ENCODE peak calls at places on chromosomes 12 and 14, in five cellular contexts. T is NB4, F is fibroblast of lung, V is HL-60, S is foreskin fibroblast. Q is an unnamed sample.

GRCh38 chr12:48454675-48455074 is 17.7 kb upstream of the ANP32D start:
- DNase-seq in T (peak), F (peak), V (peak), S (no peak), Q (no peak)

GRCh38 chr14:53002576-53002975 is 51.7 kb upstream of the FERMT2 start:
- DNase-seq in T (peak), F (no peak), V (no peak), S (no peak), Q (no peak)

GRCh38 chr12:62653304-62653703 is 186.7 kb downstream of the MON2 start:
- DNase-seq in T (no peak), F (no peak), V (no peak), S (no peak), Q (no peak)

GRCh38 chr14:89720741-89721315 is 233.7 kb downstream of the EFCAB11 start:
- DNase-seq in T (peak), F (peak), V (peak), S (no peak), Q (no peak)

GRCh38 chr12:54933381-54933780 is 51.2 kb downstream of the TESPA1 start:
- DNase-seq in T (peak), F (peak), V (no peak), S (peak), Q (no peak)

GRCh38 chr12:14394317-14395058 is 29.0 kb downstream of the ATF7IP start:
- DNase-seq in T (peak), F (peak), V (peak), S (no peak), Q (no peak)

GRCh38 chr14:63243646-63244045 is 39.4 kb downstream of the RHOJ start:
- DNase-seq in T (no peak), F (peak), V (no peak), S (no peak), Q (no peak)

GRCh38 chr14:38762845-38763244 is 340.2 kb downstream of the SEC23A start:
- DNase-seq in T (peak), F (no peak), V (peak), S (no peak), Q (no peak)

GRCh38 chr12:51430196-51430895 is 5.7 kb downstream of the SLC4A8 start:
- DNase-seq in T (no peak), F (no peak), V (no peak), S (no peak), Q (no peak)

GRCh38 chr12:102539651-102540553 is 59.5 kb upstream of the IGF1 start:
- DNase-seq in T (no peak), F (peak), V (no peak), S (peak), Q (peak)

GRCh38 chr12:96131230-96131788 is 62.9 kb upstream of the ELK3 start:
- DNase-seq in T (no peak), F (no peak), V (no peak), S (no peak), Q (no peak)

GRCh38 chr12:96134200-96134599 is 60.0 kb upstream of the ELK3 start:
- DNase-seq in T (no peak), F (no peak), V (no peak), S (no peak), Q (no peak)

GRCh38 chr12:96130396-96131059 is 63.6 kb upstream of the ELK3 start:
- DNase-seq in T (no peak), F (no peak), V (no peak), S (no peak), Q (no peak)

GRCh38 chr12:96136129-96136528 is 58.0 kb upstream of the ELK3 start:
- DNase-seq in T (no peak), F (peak), V (no peak), S (no peak), Q (no peak)

DNA sequence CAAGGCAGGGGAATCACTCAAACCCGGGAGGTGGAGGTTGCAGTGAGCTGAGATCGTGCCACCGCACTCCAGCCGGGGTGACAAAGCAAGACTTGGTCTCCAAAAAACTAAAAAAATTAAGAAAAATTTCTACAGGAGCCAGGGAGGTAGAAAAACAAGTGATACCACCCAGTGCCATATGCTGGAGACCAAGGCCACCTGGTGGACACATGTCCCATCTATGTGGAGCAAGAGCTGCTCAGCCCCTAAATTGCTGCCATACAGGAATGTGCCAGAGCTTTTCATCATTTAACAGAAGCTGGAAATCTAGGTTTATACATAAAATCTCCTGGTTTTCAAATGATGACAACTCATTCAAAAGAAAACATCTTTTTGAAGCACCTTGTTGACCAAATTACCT is 61.4 kb upstream of the ELK3 start:
- DNase-seq in T (peak), F (no peak), V (peak), S (no peak), Q (no peak)
- TF ChIP-seq CTCF in T (peak), F (no peak), V (no peak), S (no peak), Q (no peak)

GRCh38 chr12:26429070-26429691 is 233.8 kb downstream of the SSPN start:
- DNase-seq in T (no peak), F (no peak), V (no peak), S (no peak), Q (no peak)

GRCh38 chr12:26428420-26428819 is 233.0 kb downstream of the SSPN start:
- DNase-seq in T (no peak), F (peak), V (no peak), S (no peak), Q (no peak)

GRCh38 chr12:26434299-26434915 is 239.0 kb downstream of the SSPN start:
- DNase-seq in T (peak), F (peak), V (peak), S (peak), Q (peak)

GRCh38 chr12:26435005-26435404 is 239.6 kb downstream of the SSPN start:
- DNase-seq in T (no peak), F (no peak), V (no peak), S (no peak), Q (no peak)

DNA sequence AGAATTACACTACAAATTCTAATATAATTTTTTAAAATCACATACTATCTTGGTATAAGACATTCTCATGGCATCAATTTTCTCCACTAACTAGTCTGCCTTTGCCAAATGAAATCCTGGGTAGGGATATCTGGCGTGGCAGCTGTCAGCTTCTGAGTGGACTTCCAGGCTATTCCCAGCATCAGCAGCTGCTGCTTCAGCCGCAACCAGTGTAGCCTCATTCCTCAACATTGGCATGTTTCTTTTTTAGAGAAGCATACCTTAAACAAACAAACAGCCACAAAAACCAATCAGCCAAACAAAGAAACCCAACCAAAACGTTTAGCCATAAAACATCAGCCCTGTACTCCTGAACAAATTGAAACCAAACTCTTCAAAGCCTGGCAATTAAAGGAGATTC is 235.8 kb downstream of the SSPN start:
- DNase-seq in T (no peak), F (no peak), V (no peak), S (no peak), Q (no peak)
- TF ChIP-seq CTCF in T (no peak), F (no peak), V (no peak), S (no peak), Q (no peak)

GRCh38 chr12:126784328-126784921 is 1482.5 kb upstream of the TMEM132C start:
- DNase-seq in T (peak), F (peak), V (peak), S (no peak), Q (no peak)

GRCh38 chr12:126781593-126781992 is 1485.4 kb upstream of the TMEM132C start:
- DNase-seq in T (no peak), F (no peak), V (no peak), S (no peak), Q (no peak)

GRCh38 chr12:126776047-126776446 is 1490.9 kb upstream of the TMEM132C start:
- DNase-seq in T (no peak), F (no peak), V (no peak), S (no peak), Q (no peak)

GRCh38 chr12:126782083-126782482 is 1484.9 kb upstream of the TMEM132C start:
- DNase-seq in T (no peak), F (no peak), V (no peak), S (no peak), Q (no peak)

DNA sequence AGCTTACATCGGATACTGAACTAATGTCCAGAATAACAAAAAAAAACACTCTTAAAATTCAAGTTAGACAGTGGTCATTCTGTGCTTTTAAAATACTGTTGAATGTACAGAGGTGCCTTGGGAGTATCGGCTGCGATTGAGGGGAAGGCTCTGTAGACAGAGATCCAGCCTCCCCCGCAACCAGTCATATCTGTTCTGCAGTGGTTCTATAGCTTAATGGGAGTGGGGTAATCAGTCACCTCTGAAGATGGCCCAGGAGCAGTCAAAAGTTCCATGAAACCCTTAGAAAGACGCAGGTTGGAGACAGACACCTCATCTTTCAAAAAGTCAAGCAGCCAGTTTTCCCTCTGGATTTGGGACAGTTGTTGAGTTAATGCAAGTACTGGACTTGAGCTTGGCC is 1486.6 kb upstream of the TMEM132C start:
- DNase-seq in T (no peak), F (no peak), V (no peak), S (no peak), Q (no peak)
- TF ChIP-seq CTCF in T (no peak), F (no peak), V (no peak), S (no peak), Q (no peak)

GRCh38 chr12:127926004-127926403 is 341.0 kb upstream of the TMEM132C start:
- DNase-seq in T (no peak), F (peak), V (no peak), S (peak), Q (no peak)
- TF ChIP-seq CTCF in T (no peak), F (no peak), V (no peak), S (peak), Q (peak)

Q was measured in AG09319.